ENCODE peak calls at places on chromosomes 5 and 9, in four cellular contexts. X, U, A and Z are unnamed samples.
A peak's percentile ranks its signal among the peaks of the same experiment; 100 is the strongest.

GRCh38 chr9:20304001-20304400 is 318.3 kb downstream of the MLLT3 start:
- DNase-seq in X (no peak), U (no peak), A (no peak), Z (no peak)

GRCh38 chr5:144092510-144092909 is 77.9 kb downstream of the YIPF5 start:
- DNase-seq in X (no peak), U (no peak), A (no peak), Z (no peak)

GRCh38 chr9:34566972-34567371 is 22.6 kb downstream of the CNTFR start:
- DNase-seq in X (no peak), U (no peak), A (no peak), Z (no peak)

GRCh38 chr5:76545184-76545583 is 78.0 kb downstream of the F2RL2 start:
- DNase-seq in X (no peak), U (no peak), A (no peak), Z (no peak)

GRCh38 chr9:108551030-108551964 is 304.5 kb downstream of the ACTL7B start:
- DNase-seq in X (no peak), U (no peak), A (no peak), Z (no peak)

GRCh38 chr5:132751444-132751843 is 4.2 kb downstream of the CCNI2 start:
- DNase-seq in X (no peak), U (no peak), A (no peak), Z (no peak)

GRCh38 chr5:67515020-67515689 is 318.6 kb upstream of the CD180 start:
- DNase-seq in X (no peak), U (no peak), A (no peak), Z (no peak)

GRCh38 chr5:14745753-14746152 is 81.2 kb downstream of the OTULIN start:
- DNase-seq in X (no peak), U (no peak), A (no peak), Z (no peak)

GRCh38 chr9:78298046-78298511 is 1.2 kb downstream of the PSAT1 start:
- DNase-seq in X (no peak), U (peak; percentile 55), A (no peak), Z (peak; percentile 45)

GRCh38 chr5:84168841-84169240 is 215.8 kb downstream of the EDIL3 start:
- DNase-seq in X (no peak), U (no peak), A (no peak), Z (no peak)

GRCh38 chr9:96554326-96554725 is 65.3 kb downstream of the CDC14B start:
- DNase-seq in X (no peak), U (no peak), A (no peak), Z (no peak)

GRCh38 chr9:121607434-121608248 is 43.8 kb upstream of the DAB2IP start:
- DNase-seq in X (no peak), U (peak; percentile 83), A (no peak), Z (no peak)

GRCh38 chr9:122835313-122835731 is 6.9 kb upstream of the PDCL start:
- DNase-seq in X (peak; percentile 40), U (peak; percentile 59), A (no peak), Z (no peak)

GRCh38 chr5:19555876-19556275 is 432.1 kb downstream of the CDH18 start:
- DNase-seq in X (no peak), U (no peak), A (no peak), Z (no peak)

GRCh38 chr5:122392844-122393243 is 80.8 kb downstream of the SNCAIP start:
- DNase-seq in X (no peak), U (no peak), A (no peak), Z (no peak)

GRCh38 chr5:51398875-51399635 is 15.8 kb downstream of the ISL1 start:
- DNase-seq in X (peak; percentile 52), U (peak; percentile 71), A (peak; percentile 49), Z (no peak)

GRCh38 chr5:44294492-44294891 is 94.7 kb downstream of the FGF10 start:
- DNase-seq in X (no peak), U (no peak), A (no peak), Z (no peak)

GRCh38 chr5:96031811-96032261 is 70.2 kb upstream of the ELL2 start:
- DNase-seq in X (no peak), U (no peak), A (no peak), Z (no peak)

GRCh38 chr9:20321683-20322082 is 300.6 kb downstream of the MLLT3 start:
- DNase-seq in X (no peak), U (no peak), A (no peak), Z (no peak)

GRCh38 chr5:149452665-149453617 is 73.8 kb upstream of the IL17B start:
- DNase-seq in X (peak; percentile 65), U (peak; percentile 96), A (no peak), Z (no peak)

GRCh38 chr5:32222723-32223470 is 48.8 kb upstream of the GOLPH3 start:
- DNase-seq in X (no peak), U (no peak), A (no peak), Z (no peak)

GRCh38 chr5:144040615-144041394 is 129.7 kb downstream of the YIPF5 start:
- DNase-seq in X (no peak), U (peak; percentile 42), A (no peak), Z (no peak)

GRCh38 chr5:307794-308579 is 13.5 kb upstream of the AHRR start:
- DNase-seq in X (no peak), U (no peak), A (no peak), Z (no peak)

GRCh38 chr5:160799160-160799559 is 52.9 kb downstream of the ATP10B start:
- DNase-seq in X (no peak), U (no peak), A (no peak), Z (no peak)

GRCh38 chr5:39176740-39177628 is 42.4 kb downstream of the FYB1 start:
- DNase-seq in X (no peak), U (no peak), A (no peak), Z (no peak)

GRCh38 chr5:60687927-60688720 is 11.8 kb downstream of the DEPDC1B start:
- DNase-seq in X (no peak), U (peak; percentile 79), A (no peak), Z (no peak)

GRCh38 chr5:65506961-65507360 is 25.2 kb upstream of the ADAMTS6 start:
- DNase-seq in X (no peak), U (no peak), A (no peak), Z (no peak)

GRCh38 chr5:6732634-6733410 is 19.6 kb downstream of the TENT4A start:
- DNase-seq in X (no peak), U (no peak), A (no peak), Z (no peak)

GRCh38 chr5:51381801-51382507 is 1.3 kb upstream of the ISL1 start:
- DNase-seq in X (no peak), U (peak; percentile 87), A (peak; percentile 20), Z (no peak)

GRCh38 chr9:137029058-137029922 is 1.3 kb upstream of the ABCA2 start:
- DNase-seq in X (peak; percentile 85), U (peak; percentile 67), A (peak; percentile 75), Z (peak; percentile 98)

GRCh38 chr9:137030006-137030405 is 1.9 kb downstream of the FUT7 start:
- DNase-seq in X (no peak), U (no peak), A (no peak), Z (no peak)

GRCh38 chr9:137031904-137032639 is at the start of gene FUT7:
- DNase-seq in X (no peak), U (no peak), A (no peak), Z (no peak)

GRCh38 chr9:137030528-137030927 is 1.4 kb downstream of the FUT7 start:
- DNase-seq in X (no peak), U (no peak), A (no peak), Z (no peak)

DNA sequence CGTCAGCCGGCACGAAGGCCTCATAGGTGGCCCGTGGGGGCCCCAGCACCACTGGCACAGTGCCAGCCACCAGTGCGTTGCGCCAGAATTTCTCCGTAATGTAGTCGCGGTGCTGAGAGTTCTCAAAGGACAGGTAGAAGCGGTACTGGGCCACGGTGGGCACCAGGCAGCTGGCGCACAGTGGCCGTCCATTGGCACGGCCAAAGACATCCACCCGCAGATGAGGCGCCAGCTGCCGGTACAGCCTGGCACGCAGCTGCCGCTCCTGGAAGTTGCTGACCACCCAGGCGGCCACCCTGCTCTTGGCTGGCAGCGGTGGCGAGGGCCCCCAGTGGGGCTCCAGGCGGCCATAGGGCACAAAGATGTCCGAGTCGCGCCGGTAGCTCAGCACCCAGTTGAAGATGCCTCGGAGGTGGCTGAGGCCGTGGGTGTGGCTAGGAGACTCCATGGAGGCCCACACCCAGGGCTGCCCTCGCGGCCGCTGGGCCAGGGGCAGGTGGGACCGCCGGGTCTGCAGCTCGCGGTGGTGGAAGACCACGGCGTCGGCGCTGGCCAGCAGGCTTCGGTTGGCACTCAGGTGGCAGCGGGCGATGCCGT is 859 bp downstream of the FUT7 start:
- DNase-seq in X (no peak), U (no peak), A (no peak), Z (no peak)
- H3K4ac ChIP-seq in X (no peak overlapping the region), U (no peak overlapping the region), A (no peak overlapping the region), Z (no peak overlapping the region)

GRCh38 chr9:130054428-130054786 is 701 bp downstream of the GPR107 start:
- DNase-seq in X (no peak), U (no peak), A (no peak), Z (no peak)

GRCh38 chr9:130053109-130053503 is 600 bp upstream of the GPR107 start:
- DNase-seq in X (no peak), U (no peak), A (no peak), Z (no peak)

GRCh38 chr9:130053504-130054427 is at the start of gene GPR107:
- DNase-seq in X (peak; percentile 77), U (peak; percentile 82), A (peak; percentile 73), Z (peak; percentile 88)

GRCh38 chr9:130051855-130052254 is 1.9 kb upstream of the GPR107 start:
- DNase-seq in X (no peak), U (no peak), A (no peak), Z (no peak)

GRCh38 chr9:130054820-130055219 is 1.1 kb downstream of the GPR107 start:
- DNase-seq in X (no peak), U (no peak), A (no peak), Z (no peak)
- H3K4ac ChIP-seq in X (no peak overlapping the region), U (no peak overlapping the region), A (no peak overlapping the region), Z (no peak overlapping the region)

GRCh38 chr9:94937214-94937903 is 210.9 kb downstream of the AOPEP start:
- DNase-seq in X (no peak), U (peak; percentile 73), A (no peak), Z (no peak)

GRCh38 chr9:94945191-94946144 is 219.0 kb downstream of the AOPEP start:
- DNase-seq in X (no peak), U (peak; percentile 40), A (no peak), Z (no peak)

GRCh38 chr9:94944623-94945022 is 218.1 kb downstream of the AOPEP start:
- DNase-seq in X (no peak), U (no peak), A (no peak), Z (no peak)

GRCh38 chr9:94938384-94938783 is 211.9 kb downstream of the AOPEP start:
- DNase-seq in X (no peak), U (no peak), A (no peak), Z (no peak)

DNA sequence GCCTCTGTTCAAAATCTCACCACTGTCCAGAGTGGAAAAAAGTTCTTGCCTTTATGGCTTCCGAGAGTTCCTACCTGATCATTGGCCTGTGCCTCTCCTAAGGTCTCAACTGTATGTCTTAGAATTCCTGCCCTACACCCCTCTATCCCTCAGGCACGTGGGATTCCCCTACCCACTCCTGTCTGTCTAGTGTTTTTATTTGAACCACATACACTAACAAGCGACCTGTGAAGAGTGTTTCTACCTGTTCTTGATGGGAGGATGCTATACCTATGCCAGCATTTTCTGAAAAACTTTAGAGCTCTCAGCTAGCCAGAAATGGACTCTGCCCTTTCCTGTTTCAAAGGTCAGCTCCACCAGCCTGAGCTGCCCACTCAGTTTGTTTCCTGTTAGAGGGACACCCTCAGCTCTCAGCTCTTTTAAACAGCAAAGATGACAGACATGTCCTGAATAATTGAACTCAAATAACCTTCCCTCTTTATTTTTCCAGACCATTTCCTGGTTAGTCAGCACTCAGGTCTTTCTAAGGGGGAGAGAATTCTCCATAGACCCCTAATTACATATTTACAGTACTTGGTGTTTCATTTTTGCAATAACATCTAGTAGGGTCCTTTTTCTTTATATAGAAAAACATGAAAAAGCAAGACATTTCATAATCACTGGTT is 214.8 kb downstream of the AOPEP start:
- DNase-seq in X (no peak), U (no peak), A (no peak), Z (no peak)
- H3K4ac ChIP-seq in X (no peak overlapping the region), U (no peak overlapping the region), A (no peak overlapping the region), Z (no peak overlapping the region)

GRCh38 chr5:139635606-139636206 is 12.4 kb upstream of the CXXC5 start:
- DNase-seq in X (no peak), U (peak; percentile 81), A (no peak), Z (no peak)
- H3K4ac ChIP-seq in X (no peak overlapping the region), U (no peak overlapping the region), A (no peak overlapping the region), Z (no peak overlapping the region)